ENCODE peak calls at places on chromosomes 4 and X, in eight cellular contexts. One of them, this sample, is unnamed.
A peak's percentile ranks its signal among the peaks of the same experiment; 100 is the strongest.

GRCh38 chrX:71815121-71815905 is 52.2 kb downstream of the CXorf49B start:
- DNase-seq in osteocyte: no peak
- DNase-seq in stimulated activated CD8-positive, alpha-beta memory T cell treated with anti-CD3 and anti-CD28 coated beads, Interleukin-15, amount 100 ng/mL, for 24 hours: no peak
- DNase-seq in KBM-7: no peak
- DNase-seq in epithelial cell of esophagus: no peak
- DNase-seq in coronary artery: no peak
- DNase-seq in naive B cell: no peak
- DNase-seq in endothelial cell: no peak
- DNase-seq in this sample: no peak

GRCh38 chr4:151325320-151326246 is at the start of gene SH3D19:
- DNase-seq in osteocyte: peak; percentile 84
- DNase-seq in stimulated activated CD8-positive, alpha-beta memory T cell treated with anti-CD3 and anti-CD28 coated beads, Interleukin-15, amount 100 ng/mL, for 24 hours: no peak
- DNase-seq in KBM-7: no peak
- DNase-seq in epithelial cell of esophagus: peak; percentile 74
- DNase-seq in coronary artery: peak; percentile 77
- DNase-seq in naive B cell: no peak
- DNase-seq in endothelial cell: peak; percentile 82
- DNase-seq in this sample: no peak

GRCh38 chr4:123833156-123833555 is 436.6 kb downstream of the SPRY1 start:
- DNase-seq in osteocyte: no peak
- DNase-seq in stimulated activated CD8-positive, alpha-beta memory T cell treated with anti-CD3 and anti-CD28 coated beads, Interleukin-15, amount 100 ng/mL, for 24 hours: no peak
- DNase-seq in KBM-7: no peak
- DNase-seq in epithelial cell of esophagus: peak; percentile 56
- DNase-seq in coronary artery: no peak
- DNase-seq in naive B cell: no peak
- DNase-seq in endothelial cell: no peak
- DNase-seq in this sample: no peak

GRCh38 chrX:136779346-136779781 is 1.4 kb downstream of the ARHGEF6 start:
- DNase-seq in osteocyte: no peak
- DNase-seq in stimulated activated CD8-positive, alpha-beta memory T cell treated with anti-CD3 and anti-CD28 coated beads, Interleukin-15, amount 100 ng/mL, for 24 hours: no peak
- DNase-seq in KBM-7: peak; percentile 90
- DNase-seq in epithelial cell of esophagus: no peak
- DNase-seq in coronary artery: no peak
- DNase-seq in naive B cell: peak; percentile 24
- DNase-seq in endothelial cell: no peak
- DNase-seq in this sample: peak; percentile 43

GRCh38 chrX:42755820-42756219 is 22.1 kb downstream of the PPP1R2C start:
- DNase-seq in osteocyte: no peak
- DNase-seq in stimulated activated CD8-positive, alpha-beta memory T cell treated with anti-CD3 and anti-CD28 coated beads, Interleukin-15, amount 100 ng/mL, for 24 hours: no peak
- DNase-seq in KBM-7: no peak
- DNase-seq in epithelial cell of esophagus: peak; percentile 58
- DNase-seq in coronary artery: no peak
- DNase-seq in naive B cell: no peak
- DNase-seq in endothelial cell: no peak
- DNase-seq in this sample: no peak

GRCh38 chr4:126004936-126005335 is 690.2 kb downstream of the FAT4 start:
- DNase-seq in osteocyte: no peak
- DNase-seq in stimulated activated CD8-positive, alpha-beta memory T cell treated with anti-CD3 and anti-CD28 coated beads, Interleukin-15, amount 100 ng/mL, for 24 hours: no peak
- DNase-seq in KBM-7: no peak
- DNase-seq in epithelial cell of esophagus: peak; percentile 66
- DNase-seq in coronary artery: no peak
- DNase-seq in naive B cell: no peak
- DNase-seq in endothelial cell: no peak
- DNase-seq in this sample: no peak

GRCh38 chrX:69027181-69028005 is 137.9 kb downstream of the PJA1 start:
- DNase-seq in osteocyte: peak; percentile 60
- DNase-seq in stimulated activated CD8-positive, alpha-beta memory T cell treated with anti-CD3 and anti-CD28 coated beads, Interleukin-15, amount 100 ng/mL, for 24 hours: no peak
- DNase-seq in KBM-7: no peak
- DNase-seq in epithelial cell of esophagus: peak; percentile 94
- DNase-seq in coronary artery: no peak
- DNase-seq in naive B cell: no peak
- DNase-seq in endothelial cell: no peak
- DNase-seq in this sample: no peak

GRCh38 chr4:148292596-148293175 is 149.5 kb downstream of the NR3C2 start:
- DNase-seq in osteocyte: no peak
- DNase-seq in stimulated activated CD8-positive, alpha-beta memory T cell treated with anti-CD3 and anti-CD28 coated beads, Interleukin-15, amount 100 ng/mL, for 24 hours: no peak
- DNase-seq in KBM-7: no peak
- DNase-seq in epithelial cell of esophagus: no peak
- DNase-seq in coronary artery: no peak
- DNase-seq in naive B cell: no peak
- DNase-seq in endothelial cell: no peak
- DNase-seq in this sample: no peak

GRCh38 chrX:154358011-154358410 is 16.4 kb downstream of the FLNA start:
- DNase-seq in osteocyte: no peak
- DNase-seq in stimulated activated CD8-positive, alpha-beta memory T cell treated with anti-CD3 and anti-CD28 coated beads, Interleukin-15, amount 100 ng/mL, for 24 hours: no peak
- DNase-seq in KBM-7: no peak
- DNase-seq in epithelial cell of esophagus: no peak
- DNase-seq in coronary artery: no peak
- DNase-seq in naive B cell: no peak
- DNase-seq in endothelial cell: no peak
- DNase-seq in this sample: no peak

GRCh38 chr4:1359161-1359535 is 12.1 kb downstream of the UVSSA start:
- DNase-seq in osteocyte: no peak
- DNase-seq in stimulated activated CD8-positive, alpha-beta memory T cell treated with anti-CD3 and anti-CD28 coated beads, Interleukin-15, amount 100 ng/mL, for 24 hours: no peak
- DNase-seq in KBM-7: no peak
- DNase-seq in epithelial cell of esophagus: no peak
- DNase-seq in coronary artery: no peak
- DNase-seq in naive B cell: no peak
- DNase-seq in endothelial cell: no peak
- DNase-seq in this sample: no peak

GRCh38 chr4:189613202-189613601 is 327.5 kb upstream of the FRG1 start:
- DNase-seq in osteocyte: no peak
- DNase-seq in stimulated activated CD8-positive, alpha-beta memory T cell treated with anti-CD3 and anti-CD28 coated beads, Interleukin-15, amount 100 ng/mL, for 24 hours: no peak
- DNase-seq in KBM-7: peak; percentile 4
- DNase-seq in epithelial cell of esophagus: peak; percentile 6
- DNase-seq in coronary artery: no peak
- DNase-seq in naive B cell: no peak
- DNase-seq in endothelial cell: no peak
- DNase-seq in this sample: no peak

GRCh38 chr4:72744103-72744725 is 175.2 kb upstream of the ADAMTS3 start:
- DNase-seq in osteocyte: no peak
- DNase-seq in stimulated activated CD8-positive, alpha-beta memory T cell treated with anti-CD3 and anti-CD28 coated beads, Interleukin-15, amount 100 ng/mL, for 24 hours: no peak
- DNase-seq in KBM-7: no peak
- DNase-seq in epithelial cell of esophagus: no peak
- DNase-seq in coronary artery: no peak
- DNase-seq in naive B cell: no peak
- DNase-seq in endothelial cell: no peak
- DNase-seq in this sample: no peak

GRCh38 chr4:116726523-116726922 is 358.9 kb downstream of the TRAM1L1 start:
- DNase-seq in osteocyte: no peak
- DNase-seq in stimulated activated CD8-positive, alpha-beta memory T cell treated with anti-CD3 and anti-CD28 coated beads, Interleukin-15, amount 100 ng/mL, for 24 hours: no peak
- DNase-seq in KBM-7: no peak
- DNase-seq in epithelial cell of esophagus: no peak
- DNase-seq in coronary artery: no peak
- DNase-seq in naive B cell: no peak
- DNase-seq in endothelial cell: no peak
- DNase-seq in this sample: no peak

GRCh38 chrX:115268421-115268820 is 21.1 kb upstream of the LUZP4 start:
- DNase-seq in osteocyte: no peak
- DNase-seq in stimulated activated CD8-positive, alpha-beta memory T cell treated with anti-CD3 and anti-CD28 coated beads, Interleukin-15, amount 100 ng/mL, for 24 hours: no peak
- DNase-seq in KBM-7: no peak
- DNase-seq in epithelial cell of esophagus: peak; percentile 7
- DNase-seq in coronary artery: no peak
- DNase-seq in naive B cell: no peak
- DNase-seq in endothelial cell: no peak
- DNase-seq in this sample: no peak